ENCODE peak calls at places on chromosomes 12 and 14, in five cellular contexts. Z, Q, F, C and J are unnamed samples.

GRCh38 chr12:121637231-121637914 is 11.0 kb downstream of the ORAI1 start:
- DNase-seq in Z (no peak), Q (no peak), F (peak; percentile 73), C (peak; percentile 24), J (peak; percentile 34)

GRCh38 chr12:73185403-73185802 is 913.2 kb downstream of the TRHDE start:
- DNase-seq in Z (no peak), Q (no peak), F (no peak), C (no peak), J (no peak)

GRCh38 chr14:21268612-21269251 is 510 bp downstream of the HNRNPC start:
- DNase-seq in Z (peak; percentile 78), Q (peak; percentile 57), F (no peak), C (peak; percentile 25), J (peak; percentile 17)

GRCh38 chr12:110314308-110314707 is 33.3 kb downstream of the ATP2A2 start:
- DNase-seq in Z (peak; percentile 68), Q (no peak), F (no peak), C (no peak), J (no peak)

GRCh38 chr14:42222924-42223471 is 616.3 kb downstream of the LRFN5 start:
- DNase-seq in Z (peak; percentile 2), Q (peak; percentile 79), F (no peak), C (no peak), J (no peak)

GRCh38 chr14:66105819-66106218 is 380.4 kb upstream of the CCDC196 start:
- DNase-seq in Z (no peak), Q (no peak), F (no peak), C (no peak), J (no peak)

GRCh38 chr12:121808623-121809022 is 4.8 kb downstream of the SETD1B start:
- DNase-seq in Z (no peak), Q (no peak), F (no peak), C (no peak), J (no peak)

GRCh38 chr14:100875861-100876590 is 27.5 kb downstream of the RTL1 start:
- DNase-seq in Z (no peak), Q (no peak), F (peak; percentile 31), C (no peak), J (no peak)

GRCh38 chr12:62032838-62033237 is 227.4 kb upstream of the USP15 start:
- DNase-seq in Z (no peak), Q (no peak), F (no peak), C (no peak), J (no peak)

GRCh38 chr12:89648211-89648930 is 60.3 kb downstream of the ATP2B1 start:
- DNase-seq in Z (no peak), Q (no peak), F (no peak), C (no peak), J (no peak)

GRCh38 chr14:28059254-28059653 is 707.3 kb upstream of the FOXG1 start:
- DNase-seq in Z (no peak), Q (no peak), F (no peak), C (no peak), J (no peak)

GRCh38 chr14:100386121-100386520 is 63.0 kb downstream of the SLC25A47 start:
- DNase-seq in Z (no peak), Q (no peak), F (no peak), C (no peak), J (no peak)

GRCh38 chr12:53486730-53487487 is 12.3 kb downstream of the MAP3K12 start:
- DNase-seq in Z (no peak), Q (no peak), F (no peak), C (no peak), J (no peak)

GRCh38 chr14:102140027-102140749 is 491 bp downstream of the WDR20 start:
- DNase-seq in Z (peak; percentile 16), Q (no peak), F (peak; percentile 79), C (peak; percentile 16), J (peak; percentile 4)

GRCh38 chr14:54654600-54654999 is 87.7 kb downstream of the SAMD4A start:
- DNase-seq in Z (no peak), Q (no peak), F (no peak), C (no peak), J (no peak)

GRCh38 chr12:120944645-120945217 is 33.6 kb upstream of the HNF1A start:
- DNase-seq in Z (peak; percentile 70), Q (peak; percentile 44), F (no peak), C (peak; percentile 30), J (peak; percentile 63)

GRCh38 chr14:76644875-76645518 is 116.3 kb upstream of the VASH1 start:
- DNase-seq in Z (peak; percentile 39), Q (peak; percentile 36), F (no peak), C (no peak), J (no peak)

GRCh38 chr14:75197338-75197737 is 20.9 kb upstream of the TMED10 start:
- DNase-seq in Z (no peak), Q (no peak), F (no peak), C (no peak), J (no peak)

GRCh38 chr12:122878780-122879612 is 16.9 kb downstream of the VPS37B start:
- DNase-seq in Z (no peak), Q (no peak), F (no peak), C (no peak), J (no peak)

GRCh38 chr14:97218713-97219355 is 421.7 kb downstream of the VRK1 start:
- DNase-seq in Z (peak; percentile 2), Q (no peak), F (no peak), C (peak; percentile 10), J (no peak)

GRCh38 chr12:72025524-72025923 is 86.9 kb downstream of the TPH2 start:
- DNase-seq in Z (no peak), Q (no peak), F (no peak), C (no peak), J (no peak)

GRCh38 chr12:117671734-117672133 is 297.1 kb downstream of the KSR2 start:
- DNase-seq in Z (peak; percentile 73), Q (no peak), F (no peak), C (no peak), J (no peak)

GRCh38 chr12:89552376-89552775 is 26.5 kb upstream of the POC1B start:
- DNase-seq in Z (no peak), Q (no peak), F (no peak), C (no peak), J (no peak)

GRCh38 chr12:128807161-128807724 is 16.5 kb downstream of the SLC15A4 start:
- DNase-seq in Z (no peak), Q (no peak), F (no peak), C (no peak), J (no peak)

GRCh38 chr14:36068777-36069534 is 107.6 kb downstream of the PTCSC3 start:
- DNase-seq in Z (peak; percentile 13), Q (no peak), F (no peak), C (no peak), J (no peak)

GRCh38 chr14:72215080-72215479 is 282.9 kb downstream of the RGS6 start:
- DNase-seq in Z (no peak), Q (no peak), F (no peak), C (no peak), J (no peak)